ENCODE peak calls at places on chromosomes 7 and 10, in six cellular contexts. K is ovary, E is SJSA1, O is cardiac muscle cell, S is small intestine, I is suprapubic skin. M is an unnamed sample. For H3K4me1, the result is how much of the 10 kb centered on the place peaks cover.

GRCh38 chr7:135808206-135808605 is 59.6 kb upstream of the FAM180A start:
- DNase-seq in I (no peak), E (no peak), S (no peak), K (no peak), O (no peak), M (peak)

GRCh38 chr7:136594739-136595144 is 273.7 kb upstream of the CHRM2 start:
- DNase-seq in I (no peak), O (no peak), K (no peak), S (no peak), E (no peak), M (no peak)

GRCh38 chr7:4638781-4639575 is 43.1 kb upstream of the FOXK1 start:
- DNase-seq in E (no peak), S (no peak), O (no peak), I (no peak), K (no peak), M (no peak)

GRCh38 chr10:26879744-26880143 is 19.0 kb upstream of the ABI1 start:
- DNase-seq in I (no peak), K (no peak), S (peak), O (no peak), E (no peak), M (no peak)

GRCh38 chr7:152076324-152076821 is 50.9 kb downstream of the GALNT11 start:
- DNase-seq in E (no peak), O (peak), S (peak), I (no peak), K (no peak), M (peak)

GRCh38 chr10:122249303-122249850 is 21.7 kb upstream of the BTBD16 start:
- DNase-seq in I (no peak), O (no peak), E (no peak), K (no peak), S (no peak), M (no peak)

GRCh38 chr10:82796510-82796909 is 921.5 kb downstream of the NRG3 start:
- DNase-seq in S (no peak), E (no peak), I (no peak), O (peak), K (no peak), M (no peak)

GRCh38 chr7:39504963-39505362 is 61.2 kb upstream of the YAE1 start:
- DNase-seq in I (no peak), E (peak), S (peak), O (peak), K (no peak), M (peak)

GRCh38 chr10:9331583-9332008 is 1277.1 kb downstream of the GATA3 start:
- DNase-seq in E (no peak), I (no peak), S (peak), K (no peak), O (peak), M (peak)

GRCh38 chr10:110425684-110426293 is 71.9 kb upstream of the DUSP5 start:
- DNase-seq in E (peak), K (no peak), I (no peak), S (peak), O (peak), M (no peak)

GRCh38 chr7:158237672-158238335 is 349.8 kb downstream of the PTPRN2 start:
- DNase-seq in S (no peak), I (no peak), O (no peak), K (no peak), E (no peak), M (peak)

GRCh38 chr10:132848306-132848705 is 62.4 kb upstream of the NKX6-2 start:
- DNase-seq in S (peak), I (peak), K (no peak), O (no peak), E (peak), M (no peak)

GRCh38 chr10:73910401-73910763 is 550 bp upstream of the PLAU start:
- DNase-seq in O (no peak), K (no peak), I (no peak), S (peak), E (no peak), M (peak)
- H3K4me1 ChIP-seq in O (under half), K (under half), I (half or more), S (under half), E (half or more), M (under half)

GRCh38 chr7:132095-132482 is 60.3 kb upstream of the FAM20C start:
- DNase-seq in S (no peak), K (no peak), I (no peak), O (no peak), E (no peak), M (no peak)
- H3K27ac ChIP-seq in S (peak), K (peak), I (no peak), O (no peak), E (no peak), M (no peak)

GRCh38 chr10:90675621-90676020 is 182.2 kb downstream of the HTR7 start:
- DNase-seq in E (no peak), S (no peak), I (no peak), K (no peak), O (peak), M (no peak)
- H3K4me3 ChIP-seq in E (no peak), S (no peak), I (no peak), K (no peak), O (no peak), M (no peak)

GRCh38 chr7:56063500-56063881 is 595 bp upstream of the SUMF2 start:
- DNase-seq in I (no peak), K (no peak), S (no peak), E (no peak), O (no peak), M (no peak)

GRCh38 chr7:56063882-56064625 is at the start of gene SUMF2:
- DNase-seq in E (peak), K (peak), O (peak), I (peak), S (peak), M (peak)

GRCh38 chr7:56062382-56062781 is 1.7 kb upstream of the SUMF2 start:
- DNase-seq in S (no peak), E (no peak), O (peak), I (no peak), K (no peak), M (no peak)
- H3K4me1 ChIP-seq in S (under half), E (under half), O (under half), I (under half), K (under half), M (under half)

DNA sequence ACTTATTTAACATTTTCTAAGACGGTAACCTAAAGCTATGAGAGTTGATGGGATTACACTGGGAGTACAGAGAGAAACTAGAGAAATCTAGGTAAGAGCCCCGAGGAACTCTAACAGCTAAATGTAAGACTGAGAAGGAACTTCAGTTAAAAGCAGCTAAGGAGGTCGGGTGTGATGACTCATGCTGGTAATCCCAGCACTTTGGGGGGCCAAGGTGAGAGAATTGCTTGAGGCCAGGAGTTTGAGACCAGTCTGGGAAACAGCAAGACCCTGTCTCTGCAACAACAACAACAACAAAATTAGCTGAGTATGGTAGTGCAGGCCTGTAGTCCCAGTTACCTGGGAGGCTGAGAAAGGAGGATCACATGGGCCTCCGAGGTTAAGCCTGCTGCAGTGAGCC is 24.0 kb downstream of the FRA10AC1 start:
- DNase-seq in S (no peak), O (no peak), E (no peak), I (no peak), K (no peak), M (no peak)
- H3K27ac ChIP-seq in S (no peak), O (no peak), E (no peak), I (no peak), K (no peak), M (no peak)

M was measured in SJCRH30.